ENCODE peak calls at places on chromosomes 3 and 15, in five cellular contexts. J is OCI-LY7, C is GM23248, E is fibroblast of lung, X is GM23338. O is an unnamed sample.
A peak's percentile ranks its signal among the peaks of the same experiment; 100 is the strongest.

GRCh38 chr15:45402955-45403892 is 24.9 kb upstream of the GATM start:
- DNase-seq in J (peak; percentile 68), C (peak; percentile 80), E (peak; percentile 35), X (peak; percentile 49), O (peak; percentile 70)

GRCh38 chr3:68861521-68861920 is 70.8 kb downstream of the TAFA4 start:
- DNase-seq in J (no peak), C (no peak), E (no peak), X (no peak), O (no peak)

GRCh38 chr3:8869613-8870012 is 93.7 kb downstream of the RAD18 start:
- DNase-seq in J (no peak), C (peak; percentile 95), E (peak; percentile 74), X (no peak), O (no peak)

GRCh38 chr3:55439657-55440405 is 47.3 kb downstream of the WNT5A start:
- DNase-seq in J (no peak), C (no peak), E (no peak), X (no peak), O (no peak)

GRCh38 chr3:129119365-129120100 is 2.1 kb downstream of the RAB43 start:
- DNase-seq in J (no peak), C (peak; percentile 11), E (no peak), X (no peak), O (no peak)

GRCh38 chr3:149969945-149970715 is 565 bp downstream of the PFN2 start:
- DNase-seq in J (peak; percentile 55), C (peak; percentile 89), E (peak; percentile 94), X (peak; percentile 77), O (peak; percentile 71)

GRCh38 chr3:57892423-57892822 is 115.8 kb upstream of the FLNB start:
- DNase-seq in J (no peak), C (peak; percentile 53), E (no peak), X (no peak), O (no peak)

GRCh38 chr3:182165234-182165633 is 453.5 kb downstream of the SOX2 start:
- DNase-seq in J (no peak), C (no peak), E (no peak), X (no peak), O (no peak)

GRCh38 chr3:41143421-41144031 is 55.8 kb upstream of the CTNNB1 start:
- DNase-seq in J (no peak), C (no peak), E (no peak), X (no peak), O (no peak)

GRCh38 chr15:68382286-68383007 is 49.5 kb downstream of the ITGA11 start:
- DNase-seq in J (no peak), C (peak; percentile 41), E (no peak), X (no peak), O (no peak)

GRCh38 chr15:99651023-99651807 is 82.0 kb downstream of the LYSMD4 start:
- DNase-seq in J (no peak), C (peak; percentile 92), E (peak; percentile 29), X (no peak), O (no peak)

GRCh38 chr3:134029734-134030381 is at the start of gene SLCO2A1:
- DNase-seq in J (no peak), C (peak; percentile 66), E (peak; percentile 34), X (peak; percentile 78), O (peak; percentile 81)

GRCh38 chr3:45343947-45344346 is 44.4 kb upstream of the LARS2 start:
- DNase-seq in J (peak; percentile 18), C (no peak), E (peak; percentile 19), X (peak; percentile 71), O (no peak)

GRCh38 chr15:83605595-83605994 is 48.3 kb upstream of the ADAMTSL3 start:
- DNase-seq in J (no peak), C (no peak), E (peak; percentile 2), X (no peak), O (no peak)

GRCh38 chr15:45064386-45064785 is 41.4 kb downstream of the SORD start:
- DNase-seq in J (no peak), C (peak; percentile 2), E (peak; percentile 46), X (no peak), O (no peak)

GRCh38 chr3:152321321-152321720 is 52.6 kb downstream of the MBNL1 start:
- DNase-seq in J (no peak), C (no peak), E (no peak), X (no peak), O (no peak)

GRCh38 chr3:5072100-5072816 is 49.8 kb upstream of the ARL8B start:
- DNase-seq in J (no peak), C (no peak), E (no peak), X (no peak), O (no peak)

GRCh38 chr3:64332461-64333350 is 107.4 kb upstream of the PRICKLE2 start:
- DNase-seq in J (no peak), C (peak; percentile 36), E (no peak), X (no peak), O (no peak)

GRCh38 chr3:170471149-170471548 is 52.5 kb downstream of the CLDN11 start:
- DNase-seq in J (no peak), C (peak; percentile 9), E (peak; percentile 51), X (no peak), O (no peak)

GRCh38 chr15:95365615-95366107 is 964.8 kb upstream of the NR2F2 start:
- DNase-seq in J (no peak), C (no peak), E (peak; percentile 86), X (no peak), O (no peak)

GRCh38 chr3:169085827-169086226 is 577.7 kb downstream of the MECOM start:
- DNase-seq in J (no peak), C (peak; percentile 94), E (peak; percentile 94), X (peak; percentile 68), O (no peak)

GRCh38 chr3:31968391-31968926 is 12.6 kb downstream of the OSBPL10 start:
- DNase-seq in J (no peak), C (peak; percentile 76), E (peak; percentile 76), X (no peak), O (no peak)

GRCh38 chr3:83515123-83515522 is 1443.7 kb upstream of the CADM2 start:
- DNase-seq in J (no peak), C (no peak), E (no peak), X (no peak), O (no peak)

GRCh38 chr3:94311651-94312050 is 248.8 kb downstream of the NSUN3 start:
- DNase-seq in J (no peak), C (no peak), E (no peak), X (no peak), O (no peak)

GRCh38 chr3:15860014-15860934 is 62.5 kb upstream of the ANKRD28 start:
- DNase-seq in J (peak; percentile 36), C (peak; percentile 72), E (peak; percentile 44), X (peak; percentile 76), O (peak; percentile 58)

GRCh38 chr15:89002281-89002761 is 85.9 kb upstream of the ABHD2 start:
- DNase-seq in J (no peak), C (peak; percentile 90), E (peak; percentile 68), X (no peak), O (peak; percentile 68)

GRCh38 chr15:41911691-41912345 is 18.0 kb upstream of the SPTBN5 start:
- DNase-seq in J (no peak), C (no peak), E (no peak), X (no peak), O (no peak)

GRCh38 chr3:105606052-105606451 is 239.3 kb downstream of the ALCAM start:
- DNase-seq in J (no peak), C (peak; percentile 72), E (peak; percentile 49), X (no peak), O (no peak)
- H2AFZ ChIP-seq in J (no peak overlapping the region), C (no peak overlapping the region), E (no peak overlapping the region), X (no peak overlapping the region), O (no peak overlapping the region)

GRCh38 chr15:58951388-58952060 is 18.0 kb upstream of the SLTM start:
- DNase-seq in J (no peak), C (peak; percentile 92), E (peak; percentile 93), X (no peak), O (no peak)
- H2AFZ ChIP-seq in J (no peak overlapping the region), C (no peak overlapping the region), E (no peak overlapping the region), X (peak overlapping the region; percentile 94), O (no peak overlapping the region)

DNA sequence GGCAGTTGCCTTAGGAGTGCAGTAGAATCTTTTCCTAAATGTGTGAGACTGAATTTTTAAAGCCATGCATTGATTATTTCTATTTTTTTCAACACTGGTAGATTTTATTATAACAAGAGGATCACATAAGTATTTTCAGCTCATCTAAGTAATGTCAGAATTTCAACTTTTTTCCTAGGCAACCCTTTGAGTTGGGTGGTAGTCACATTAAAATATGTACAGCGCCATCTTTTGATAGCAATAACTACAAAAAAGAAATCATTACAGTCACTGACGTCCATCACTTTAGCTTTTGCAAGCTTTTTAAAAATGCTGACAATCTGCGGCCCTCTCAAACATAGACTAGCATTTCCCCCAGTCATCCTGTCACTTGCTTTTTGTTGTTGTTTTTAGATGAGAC is 384.2 kb upstream of the KCNMB2 start:
- DNase-seq in J (no peak), C (no peak), E (peak; percentile 43), X (no peak), O (no peak)
- H2AFZ ChIP-seq in J (no peak overlapping the region), C (peak overlapping the region; percentile 44), E (no peak overlapping the region), X (peak overlapping the region; percentile 93), O (no peak overlapping the region)

GRCh38 chr3:29696311-29696710 is 415.4 kb downstream of the RBMS3 start:
- DNase-seq in J (no peak), C (peak; percentile 55), E (no peak), X (no peak), O (no peak)

GRCh38 chr3:29695201-29695904 is 414.5 kb downstream of the RBMS3 start:
- DNase-seq in J (no peak), C (peak; percentile 91), E (peak; percentile 96), X (no peak), O (no peak)

GRCh38 chr3:29694783-29695182 is 413.9 kb downstream of the RBMS3 start:
- DNase-seq in J (no peak), C (peak; percentile 97), E (peak; percentile 83), X (peak; percentile 48), O (no peak)

GRCh38 chr3:29694331-29694730 is 413.5 kb downstream of the RBMS3 start:
- DNase-seq in J (no peak), C (peak; percentile 39), E (no peak), X (no peak), O (no peak)

GRCh38 chr3:29695905-29696238 is 415.0 kb downstream of the RBMS3 start:
- DNase-seq in J (no peak), C (peak; percentile 43), E (no peak), X (no peak), O (no peak)
- H2AFZ ChIP-seq in J (no peak overlapping the region), C (peak overlapping the region; percentile 13), E (peak overlapping the region; percentile 30), X (no peak overlapping the region), O (no peak overlapping the region)

GRCh38 chr15:56906766-56907165 is 11.7 kb upstream of the TCF12 start:
- DNase-seq in J (no peak), C (no peak), E (no peak), X (no peak), O (no peak)
- H2AFZ ChIP-seq in J (peak overlapping the region; percentile 74), C (no peak overlapping the region), E (no peak overlapping the region), X (no peak overlapping the region), O (no peak overlapping the region)

DNA sequence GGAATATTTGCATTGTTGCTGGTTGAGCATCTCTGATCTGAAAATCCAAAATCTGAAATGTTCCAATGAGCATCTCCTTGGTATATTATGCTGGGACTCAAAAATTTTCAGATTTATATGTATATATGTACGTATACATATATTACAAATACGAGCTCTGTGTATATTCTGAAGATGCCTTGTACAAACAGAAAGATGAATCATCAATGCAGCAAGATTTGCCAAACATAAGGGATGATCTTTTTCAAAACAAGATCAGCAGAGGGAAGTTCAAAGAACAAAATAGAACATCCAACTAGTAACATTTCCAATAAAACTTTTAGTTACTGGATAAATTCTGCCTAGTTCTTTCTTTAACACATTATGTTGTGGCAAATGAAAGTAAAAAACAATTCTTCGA is 42.5 kb downstream of the HERC1 start:
- DNase-seq in J (no peak), C (peak; percentile 64), E (peak; percentile 43), X (no peak), O (no peak)
- H2AFZ ChIP-seq in J (no peak overlapping the region), C (no peak overlapping the region), E (no peak overlapping the region), X (no peak overlapping the region), O (no peak overlapping the region)

O was measured in SK-N-SH.